ENCODE peak calls at places on chromosomes 5 and 9, in eight cellular contexts. T, G, F, S, Z, H, D and Q are unnamed samples.

GRCh38 chr9:112050544-112051475 is 124.3 kb downstream of the SUSD1 start:
- DNase-seq in T (peak), F (peak), H (no peak), S (no peak), Z (peak), G (peak), D (peak), Q (no peak)

GRCh38 chr5:177980776-177981175 is 15.3 kb downstream of the PROP1 start:
- DNase-seq in F (no peak), Z (no peak), S (no peak), T (no peak), H (no peak), G (no peak), D (no peak), Q (no peak)

GRCh38 chr5:115349001-115349817 is 52.8 kb upstream of the CCDC112 start:
- DNase-seq in Z (no peak), D (peak), S (peak), G (peak), H (no peak), T (peak), F (peak), Q (peak)

GRCh38 chr5:3346111-3346820 is 249.4 kb upstream of the IRX1 start:
- DNase-seq in H (no peak), F (no peak), Z (peak), T (no peak), D (peak), S (no peak), G (no peak), Q (no peak)

GRCh38 chr5:171323806-171324632 is 15.0 kb downstream of the TLX3 start:
- DNase-seq in T (no peak), F (no peak), G (no peak), Z (no peak), D (no peak), H (no peak), S (no peak), Q (peak)

GRCh38 chr9:89484475-89485404 is 13.2 kb downstream of the SEMA4D start:
- DNase-seq in G (no peak), Z (no peak), D (no peak), F (no peak), T (no peak), H (no peak), S (no peak), Q (no peak)

GRCh38 chr5:1316588-1316902 is 21.7 kb upstream of the TERT start:
- DNase-seq in F (no peak), T (no peak), Z (no peak), S (no peak), D (no peak), G (no peak), H (no peak), Q (no peak)

GRCh38 chr5:67648201-67648671 is 451.6 kb upstream of the CD180 start:
- DNase-seq in D (peak), G (peak), S (no peak), F (peak), H (no peak), Z (peak), T (peak), Q (peak)

GRCh38 chr9:27385606-27386005 is 88.7 kb upstream of the EQTN start:
- DNase-seq in T (no peak), S (no peak), F (no peak), G (no peak), D (no peak), Z (no peak), H (no peak), Q (peak)

GRCh38 chr5:127409923-127410675 is 107.3 kb upstream of the PRRC1 start:
- DNase-seq in G (no peak), T (no peak), D (no peak), F (no peak), H (no peak), Z (no peak), S (no peak), Q (no peak)

GRCh38 chr9:89797255-89797654 is 192.4 kb downstream of the GADD45G start:
- DNase-seq in T (no peak), F (no peak), H (no peak), S (no peak), G (no peak), D (no peak), Z (no peak), Q (no peak)

GRCh38 chr9:137760426-137760825 is 117.2 kb upstream of the CACNA1B start:
- DNase-seq in Z (no peak), G (no peak), S (no peak), F (no peak), T (no peak), D (no peak), H (no peak), Q (no peak)

GRCh38 chr5:171835066-171835465 is 49.4 kb downstream of the SMIM23 start:
- DNase-seq in H (no peak), Z (no peak), D (no peak), F (no peak), G (no peak), T (no peak), S (no peak), Q (no peak)

GRCh38 chr9:126985870-126986498 is 71.4 kb downstream of the RALGPS1 start:
- DNase-seq in H (no peak), D (peak), F (no peak), T (no peak), S (peak), G (peak), Z (peak), Q (peak)

GRCh38 chr5:10524376-10525123 is 39.3 kb upstream of the ANKRD33B start:
- DNase-seq in T (peak), D (no peak), S (no peak), Z (no peak), F (no peak), H (no peak), G (no peak), Q (no peak)

GRCh38 chr9:76845254-76845653 is 60.7 kb downstream of the PRUNE2 start:
- DNase-seq in Z (no peak), F (no peak), G (no peak), H (no peak), D (no peak), T (no peak), S (no peak), Q (no peak)

GRCh38 chr5:123809594-123810172 is 297.7 kb downstream of the CSNK1G3 start:
- DNase-seq in H (no peak), D (peak), S (no peak), G (peak), T (no peak), F (no peak), Z (no peak), Q (peak)

GRCh38 chr9:111516061-111516465 is 8.9 kb upstream of the ZNF483 start:
- DNase-seq in F (no peak), G (no peak), H (peak), S (no peak), T (no peak), Z (no peak), D (no peak), Q (peak)

DNA sequence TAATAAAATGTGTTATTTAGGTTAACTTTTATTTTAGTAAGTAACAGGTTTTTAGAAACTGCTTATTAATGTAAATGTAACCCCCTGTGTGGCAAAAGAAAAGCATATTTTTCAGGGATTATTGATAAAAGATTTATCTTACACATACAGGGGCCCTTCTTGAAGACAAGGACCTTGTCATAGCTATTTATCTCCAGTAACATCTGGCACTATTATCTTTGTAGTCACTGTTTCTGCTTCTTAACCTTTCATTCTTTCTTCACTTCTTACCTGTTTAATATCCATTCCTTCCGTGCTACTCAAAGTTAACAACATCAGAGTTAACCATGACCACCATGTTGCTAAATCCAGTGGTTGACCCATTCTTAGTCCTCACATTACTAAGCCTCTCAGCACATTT is 117.8 kb upstream of the VCAN start:
- DNase-seq in D (no peak), G (no peak), F (no peak), T (no peak), Z (no peak), H (no peak), S (no peak), Q (no peak)
- H3K4me3 ChIP-seq in D (no peak), G (no peak), F (no peak), T (no peak), Z (no peak), H (no peak), S (no peak), Q (no peak)

DNA sequence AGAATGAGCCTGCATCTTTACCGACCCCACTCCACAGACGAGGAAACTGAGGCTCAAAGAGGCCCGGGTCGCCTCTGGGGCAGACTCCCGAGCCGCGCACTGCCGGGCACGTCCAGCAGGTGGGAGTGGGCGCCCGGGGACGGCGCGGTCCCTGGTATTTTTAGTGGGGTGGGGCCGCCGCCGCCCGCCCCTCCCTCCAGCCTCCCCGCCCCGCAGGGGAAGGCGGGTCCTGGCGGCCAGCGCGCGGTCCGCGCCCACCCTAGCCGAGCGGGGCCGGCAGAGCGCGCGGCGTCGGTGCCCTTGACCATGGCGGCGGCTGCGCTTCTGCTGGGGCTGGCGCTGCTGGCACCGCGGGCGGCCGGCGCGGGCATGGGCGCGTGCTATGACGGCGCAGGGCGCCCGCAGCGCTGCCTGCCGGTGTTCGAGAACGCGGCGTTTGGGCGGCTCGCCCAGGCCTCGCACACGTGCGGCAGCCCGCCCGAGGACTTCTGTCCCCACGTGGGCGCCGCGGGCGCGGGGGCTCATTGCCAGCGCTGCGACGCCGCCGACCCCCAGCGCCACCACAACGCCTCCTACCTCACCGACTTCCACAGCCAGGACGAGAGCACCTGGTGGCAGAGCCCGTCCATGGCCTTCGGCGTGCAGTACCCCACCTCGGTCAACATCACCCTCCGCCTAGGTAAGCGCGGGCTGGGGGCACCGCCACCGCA is at the start of gene LAMC3:
- DNase-seq in H (no peak), D (no peak), S (peak), G (peak), T (no peak), F (no peak), Z (no peak), Q (no peak)
- TF ChIP-seq CTCF in H (peak), D (no peak), S (peak), G (peak), T (peak), F (no peak), Z (peak), Q (peak)

GRCh38 chr9:13274901-13275641 is 4.4 kb downstream of the MPDZ start:
- DNase-seq in F (no peak), T (no peak), G (no peak), H (no peak), S (no peak), D (no peak), Z (no peak), Q (no peak)

GRCh38 chr9:13278368-13279246 is 885 bp downstream of the MPDZ start:
- DNase-seq in F (peak), H (no peak), D (peak), Z (peak), G (peak), T (no peak), S (peak), Q (peak)

GRCh38 chr9:13279284-13280162 is at the start of gene MPDZ:
- DNase-seq in D (peak), G (peak), Z (peak), F (peak), S (peak), T (no peak), H (no peak), Q (no peak)

GRCh38 chr9:13281356-13282016 is 2.0 kb upstream of the MPDZ start:
- DNase-seq in G (no peak), Z (no peak), H (no peak), T (no peak), S (no peak), F (no peak), D (no peak), Q (no peak)

GRCh38 chr9:13278023-13278367 is 1.5 kb downstream of the MPDZ start:
- DNase-seq in S (peak), D (no peak), G (no peak), H (no peak), T (no peak), Z (no peak), F (no peak), Q (no peak)
- H3K4me3 ChIP-seq in S (peak), D (peak), G (peak), H (no peak), T (peak), Z (peak), F (peak), Q (peak)

GRCh38 chr9:86282979-86283535 is 719 bp upstream of the ISCA1 start:
- DNase-seq in Z (no peak), D (no peak), H (no peak), F (no peak), G (peak), T (peak), S (peak), Q (no peak)

GRCh38 chr9:86285247-86285646 is 2.9 kb upstream of the ISCA1 start:
- DNase-seq in H (no peak), F (no peak), Z (no peak), G (no peak), S (no peak), D (no peak), T (no peak), Q (no peak)

GRCh38 chr9:86286278-86286677 is 3.9 kb upstream of the ISCA1 start:
- DNase-seq in T (no peak), G (no peak), D (no peak), Z (no peak), H (no peak), F (no peak), S (no peak), Q (no peak)

GRCh38 chr9:86288501-86288900 is 6.2 kb upstream of the ISCA1 start:
- DNase-seq in T (no peak), F (no peak), D (no peak), S (no peak), G (no peak), H (no peak), Z (no peak), Q (no peak)

DNA sequence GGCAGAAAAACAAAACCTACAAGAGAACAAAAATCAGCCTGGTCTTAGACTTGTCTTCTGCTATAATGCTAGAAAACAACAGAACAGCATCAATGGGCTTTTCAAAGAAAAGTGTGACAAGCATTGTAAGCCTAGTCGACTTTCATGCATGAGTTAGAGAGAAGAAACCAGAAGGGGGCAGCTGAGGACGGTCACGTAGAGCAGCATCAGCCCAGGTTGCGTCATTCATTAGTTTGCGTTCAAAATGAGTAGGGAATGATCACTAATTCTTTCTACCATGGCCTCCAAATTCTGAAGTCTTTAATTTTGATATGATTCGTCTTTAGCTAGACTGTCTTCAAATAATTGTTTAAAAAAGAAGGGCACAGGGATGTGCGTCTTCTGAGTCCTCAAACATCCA is 4.7 kb upstream of the ISCA1 start:
- DNase-seq in Z (no peak), G (peak), H (no peak), D (no peak), S (peak), T (no peak), F (no peak), Q (no peak)
- TF ChIP-seq CTCF in Z (no peak), G (peak), H (peak), D (no peak), S (peak), T (peak), F (no peak), Q (peak)

DNA sequence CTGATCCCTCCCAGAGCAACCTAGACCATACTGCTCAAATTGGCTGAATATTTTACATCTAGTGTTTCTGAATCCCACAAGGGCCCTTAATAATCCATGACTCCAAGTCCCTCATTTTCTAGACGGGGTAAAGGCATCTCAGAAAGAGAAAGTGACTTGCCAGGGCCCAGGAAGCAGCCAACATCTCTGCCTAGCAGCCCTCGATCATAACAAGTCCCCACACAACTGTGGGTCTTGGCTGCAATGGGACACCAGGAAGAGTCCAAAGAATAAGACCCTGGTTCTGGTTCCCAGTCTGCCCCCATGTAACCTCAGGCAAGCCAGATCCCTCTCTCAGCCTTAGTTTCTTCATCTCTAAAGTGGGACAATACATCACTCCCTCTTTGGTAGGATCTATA is 6.3 kb downstream of the ANXA6 start:
- DNase-seq in F (no peak), T (no peak), H (no peak), S (no peak), Z (no peak), D (no peak), G (no peak), Q (no peak)
- H3K4me3 ChIP-seq in F (no peak), T (no peak), H (no peak), S (no peak), Z (no peak), D (no peak), G (no peak), Q (no peak)

GRCh38 chr5:150153957-150154617 is 1.6 kb downstream of the PDGFRB start:
- DNase-seq in Z (no peak), F (peak), S (no peak), H (no peak), D (no peak), G (peak), T (no peak), Q (no peak)
- TF ChIP-seq CTCF in Z (no peak), F (no peak), S (no peak), H (no peak), D (no peak), G (no peak), T (peak), Q (no peak)

GRCh38 chr5:145903862-145904261 is 31.0 kb upstream of the GRXCR2 start:
- DNase-seq in G (no peak), Z (no peak), S (no peak), T (no peak), F (no peak), D (no peak), H (no peak), Q (no peak)

GRCh38 chr5:145906401-145906800 is 30.0 kb upstream of the SH3RF2 start:
- DNase-seq in S (no peak), H (no peak), D (no peak), Z (no peak), G (no peak), T (no peak), F (no peak), Q (no peak)

GRCh38 chr5:145904743-145905142 is 31.6 kb upstream of the SH3RF2 start:
- DNase-seq in H (no peak), Z (no peak), G (no peak), S (no peak), D (no peak), F (no peak), T (no peak), Q (no peak)

GRCh38 chr5:145903113-145903512 is 30.3 kb upstream of the GRXCR2 start:
- DNase-seq in Z (no peak), H (no peak), S (peak), T (no peak), G (no peak), D (no peak), F (no peak), Q (no peak)

GRCh38 chr5:145902421-145902820 is 29.6 kb upstream of the GRXCR2 start:
- DNase-seq in G (no peak), D (no peak), T (no peak), Z (no peak), H (no peak), F (no peak), S (no peak), Q (peak)
- H3K4me3 ChIP-seq in G (no peak), D (no peak), T (no peak), Z (no peak), H (no peak), F (no peak), S (no peak), Q (no peak)

GRCh38 chr5:155263381-155263780 is 249.8 kb downstream of the KIF4B start:
- DNase-seq in T (no peak), G (no peak), S (no peak), H (no peak), Z (no peak), D (no peak), F (no peak), Q (no peak)

GRCh38 chr5:155264809-155265208 is 251.3 kb downstream of the KIF4B start:
- DNase-seq in T (no peak), S (no peak), H (no peak), G (no peak), F (no peak), D (no peak), Z (no peak), Q (no peak)

GRCh38 chr5:155258139-155258538 is 244.6 kb downstream of the KIF4B start:
- DNase-seq in Z (peak), F (no peak), H (no peak), S (no peak), D (no peak), T (no peak), G (no peak), Q (no peak)

GRCh38 chr5:155259648-155260047 is 246.1 kb downstream of the KIF4B start:
- DNase-seq in S (no peak), G (no peak), H (no peak), F (no peak), Z (no peak), T (no peak), D (no peak), Q (no peak)

GRCh38 chr5:155260798-155261197 is 247.2 kb downstream of the KIF4B start:
- DNase-seq in F (no peak), S (no peak), D (no peak), G (peak), H (peak), Z (no peak), T (no peak), Q (no peak)
- TF ChIP-seq CTCF in F (no peak), S (no peak), D (no peak), G (peak), H (peak), Z (no peak), T (no peak), Q (peak)

DNA sequence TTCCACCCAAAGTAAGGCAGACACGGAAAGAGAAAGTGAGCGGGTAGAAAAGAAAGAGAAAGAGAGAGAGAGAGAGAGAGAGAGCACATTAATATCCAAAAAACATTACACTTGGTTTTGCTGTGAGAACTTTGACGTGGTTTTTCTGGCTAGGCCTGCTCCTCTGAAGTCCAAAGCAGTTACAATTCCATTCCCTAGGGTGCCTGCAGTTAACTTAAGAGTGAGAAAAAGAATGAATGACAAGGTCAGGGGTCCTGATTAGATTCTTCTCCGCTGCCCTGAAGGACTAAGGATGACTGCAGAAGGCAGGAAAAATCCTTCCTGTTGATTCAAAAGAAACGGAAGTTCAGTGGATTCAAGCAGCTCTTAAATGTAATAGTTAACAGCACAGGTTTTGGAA is 589.8 kb downstream of the PRELID2 start:
- DNase-seq in Z (no peak), D (no peak), S (no peak), H (no peak), T (no peak), G (no peak), F (no peak), Q (no peak)
- H3K4me3 ChIP-seq in Z (no peak), D (no peak), S (no peak), H (no peak), T (no peak), G (no peak), F (no peak), Q (no peak)